ENCODE peak calls at places on chromosome 12, in four cellular contexts. F, S, A and B are unnamed samples.

GRCh38 chr12:79657136-79657535 is 33.6 kb downstream of the PAWR start:
- DNase-seq in F (no peak), S (no peak), A (no peak), B (no peak)

GRCh38 chr12:48165089-48166031 is 8.0 kb upstream of the ASB8 start:
- DNase-seq in F (peak; percentile 42), S (no peak), A (no peak), B (peak; percentile 71)

GRCh38 chr12:109518820-109519665 is 41.6 kb downstream of the UBE3B start:
- DNase-seq in F (peak; percentile 36), S (peak; percentile 27), A (peak; percentile 53), B (peak; percentile 40)

GRCh38 chr12:6615802-6616201 is 8.6 kb upstream of the CHD4 start:
- DNase-seq in F (no peak), S (no peak), A (no peak), B (no peak)

GRCh38 chr12:4250691-4251090 is 22.9 kb upstream of the CCND2 start:
- DNase-seq in F (no peak), S (no peak), A (no peak), B (no peak)

GRCh38 chr12:74917743-74918142 is 291.9 kb downstream of the KCNC2 start:
- DNase-seq in F (no peak), S (no peak), A (no peak), B (no peak)

GRCh38 chr12:121581681-121582439 is 1.0 kb upstream of the KDM2B start:
- DNase-seq in F (no peak), S (no peak), A (no peak), B (peak; percentile 11)

GRCh38 chr12:11798856-11799530 is 149.5 kb downstream of the ETV6 start:
- DNase-seq in F (no peak), S (no peak), A (no peak), B (no peak)

GRCh38 chr12:99707883-99708282 is 60.3 kb downstream of the GARIN6 start:
- DNase-seq in F (no peak), S (no peak), A (no peak), B (no peak)

GRCh38 chr12:64998327-64999156 is 122.6 kb downstream of the WIF1 start:
- DNase-seq in F (no peak), S (no peak), A (no peak), B (no peak)

GRCh38 chr12:81222841-81223595 is 145.1 kb downstream of the ACSS3 start:
- DNase-seq in F (no peak), S (no peak), A (no peak), B (no peak)

GRCh38 chr12:124609041-124609984 is 41.9 kb upstream of the NCOR2 start:
- DNase-seq in F (peak; percentile 52), S (peak; percentile 27), A (peak; percentile 90), B (peak; percentile 93)